ENCODE peak calls at places on chromosomes 1 and 21, in seven cellular contexts. L, W, F, M, B, S and K are unnamed samples. For H3K27me3 and H3K4me1, the result is how much of the 10 kb centered on the place peaks cover.

GRCh38 chr21:26070822-26071425 is 99.6 kb downstream of the APP start:
- DNase-seq in L (peak), W (no peak), F (peak), M (peak), B (peak), S (peak), K (no peak)

GRCh38 chr1:234186037-234186688 is 187.1 kb upstream of the COA6 start:
- DNase-seq in L (peak), W (no peak), F (peak), M (no peak), B (no peak), S (peak), K (no peak)

GRCh38 chr1:41919764-41920397 is 1.2 kb upstream of the HIVEP3 start:
- DNase-seq in L (peak), W (no peak), F (peak), M (peak), B (no peak), S (peak), K (peak)

GRCh38 chr1:12294076-12294475 is 64.2 kb downstream of the VPS13D start:
- DNase-seq in L (peak), W (no peak), F (peak), M (no peak), B (no peak), S (no peak), K (no peak)

GRCh38 chr1:161374373-161374772 is 6.7 kb upstream of the CFAP126 start:
- DNase-seq in L (peak), W (no peak), F (no peak), M (no peak), B (no peak), S (no peak), K (no peak)

GRCh38 chr1:193318347-193318746 is 131.9 kb upstream of the B3GALT2 start:
- DNase-seq in L (no peak), W (no peak), F (peak), M (no peak), B (no peak), S (no peak), K (no peak)

GRCh38 chr1:218480691-218481099 is 135.6 kb downstream of the TGFB2 start:
- DNase-seq in L (peak), W (no peak), F (peak), M (no peak), B (no peak), S (no peak), K (no peak)

GRCh38 chr1:244964112-244964971 is 100.0 kb upstream of the HNRNPU start:
- DNase-seq in L (peak), W (no peak), F (peak), M (no peak), B (no peak), S (no peak), K (no peak)

GRCh38 chr1:90926971-90927370 is 94.9 kb downstream of the ZNF644 start:
- DNase-seq in L (no peak), W (no peak), F (no peak), M (no peak), B (no peak), S (no peak), K (no peak)

GRCh38 chr1:183989078-183989577 is 48.4 kb downstream of the COLGALT2 start:
- DNase-seq in L (peak), W (no peak), F (peak), M (no peak), B (no peak), S (no peak), K (peak)

GRCh38 chr1:100542264-100542663 is 4.3 kb downstream of the GPR88 start:
- DNase-seq in L (no peak), W (no peak), F (no peak), M (no peak), B (no peak), S (no peak), K (no peak)

GRCh38 chr1:9746651-9747050 is 77.1 kb downstream of the CLSTN1 start:
- DNase-seq in L (peak), W (no peak), F (no peak), M (no peak), B (no peak), S (no peak), K (peak)

GRCh38 chr1:9751971-9752370 is 71.8 kb downstream of the CLSTN1 start:
- DNase-seq in L (no peak), W (no peak), F (no peak), M (no peak), B (no peak), S (no peak), K (no peak)

GRCh38 chr1:9749361-9749760 is 74.4 kb downstream of the CLSTN1 start:
- DNase-seq in L (no peak), W (no peak), F (no peak), M (no peak), B (no peak), S (no peak), K (no peak)

GRCh38 chr1:9744106-9744799 is 79.5 kb downstream of the CLSTN1 start:
- DNase-seq in L (no peak), W (no peak), F (no peak), M (no peak), B (no peak), S (no peak), K (no peak)

GRCh38 chr1:9746211-9746610 is 77.6 kb downstream of the CLSTN1 start:
- DNase-seq in L (peak), W (no peak), F (no peak), M (no peak), B (no peak), S (no peak), K (no peak)
- TF ChIP-seq CTCF in L (no peak), W (no peak), F (no peak), M (no peak), B (no peak), S (no peak), K (no peak)

GRCh38 chr1:52842643-52843310 is at the start of gene ZYG11A:
- DNase-seq in L (peak), W (no peak), F (peak), M (peak), B (no peak), S (no peak), K (peak)
- H3K27me3 ChIP-seq in L (half or more), W (under half), F (under half), M (under half), B (under half), S (under half), K (under half)

GRCh38 chr1:94068831-94069648 is 51.9 kb downstream of the ABCA4 start:
- DNase-seq in L (peak), W (no peak), F (peak), M (no peak), B (no peak), S (no peak), K (peak)
- H3K4me1 ChIP-seq in L (under half), W (under half), F (under half), M (under half), B (under half), S (under half), K (under half)

GRCh38 chr1:225458222-225458631 is 30.4 kb upstream of the LBR start:
- DNase-seq in L (peak), W (no peak), F (peak), M (no peak), B (no peak), S (no peak), K (no peak)

GRCh38 chr1:225462429-225462713 is 34.5 kb upstream of the LBR start:
- DNase-seq in L (no peak), W (no peak), F (no peak), M (no peak), B (no peak), S (no peak), K (no peak)

GRCh38 chr1:225461533-225462428 is 33.9 kb upstream of the LBR start:
- DNase-seq in L (no peak), W (no peak), F (no peak), M (no peak), B (peak), S (no peak), K (peak)

GRCh38 chr1:225460737-225461532 is 33.1 kb upstream of the LBR start:
- DNase-seq in L (no peak), W (no peak), F (no peak), M (peak), B (no peak), S (no peak), K (no peak)

GRCh38 chr1:225460021-225460736 is 32.3 kb upstream of the LBR start:
- DNase-seq in L (no peak), W (no peak), F (no peak), M (no peak), B (no peak), S (no peak), K (no peak)
- TF ChIP-seq CTCF in L (no peak), W (no peak), F (no peak), M (no peak), B (no peak), S (no peak), K (no peak)

GRCh38 chr1:203428981-203429599 is 46.5 kb upstream of the PRELP start:
- DNase-seq in L (no peak), W (no peak), F (no peak), M (no peak), B (no peak), S (no peak), K (no peak)
- H3K27me3 ChIP-seq in L (under half), W (under half), F (half or more), M (under half), B (under half), S (under half), K (under half)

GRCh38 chr1:156508205-156508954 is 7.8 kb upstream of the MEF2D start:
- DNase-seq in L (peak), W (no peak), F (peak), M (no peak), B (peak), S (peak), K (peak)
- H3K4me1 ChIP-seq in L (under half), W (under half), F (under half), M (half or more), B (under half), S (half or more), K (half or more)